ENCODE peak calls at places on chromosomes 13 and 19, in seven cellular contexts. Y, Q, W, L, I, D and N are unnamed samples.

GRCh38 chr19:2720777-2721569 is at the start of gene DIRAS1:
- DNase-seq in Y (no peak), Q (no peak), W (peak), L (no peak), I (no peak), D (no peak), N (no peak)

GRCh38 chr13:111409413-111409812 is 89.0 kb downstream of the TEX29 start:
- DNase-seq in Y (no peak), Q (no peak), W (no peak), L (no peak), I (no peak), D (no peak), N (no peak)

GRCh38 chr13:103282571-103283450 is 216.6 kb upstream of the SLC10A2 start:
- DNase-seq in Y (no peak), Q (no peak), W (peak), L (no peak), I (peak), D (peak), N (no peak)

GRCh38 chr13:100089633-100090032 is 740 bp downstream of the PCCA start:
- DNase-seq in Y (no peak), Q (peak), W (no peak), L (peak), I (peak), D (no peak), N (no peak)

GRCh38 chr19:33545209-33545981 is 23.8 kb upstream of the PEPD start:
- DNase-seq in Y (no peak), Q (no peak), W (no peak), L (no peak), I (no peak), D (no peak), N (no peak)

GRCh38 chr13:75986818-75987217 is 350.7 kb downstream of the LMO7 start:
- DNase-seq in Y (no peak), Q (peak), W (no peak), L (no peak), I (no peak), D (no peak), N (no peak)

GRCh38 chr19:51439021-51439465 is 19.2 kb downstream of the SIGLEC8 start:
- DNase-seq in Y (no peak), Q (no peak), W (peak), L (peak), I (peak), D (no peak), N (no peak)

GRCh38 chr19:23957660-23958281 is 43.1 kb downstream of the ZNF726 start:
- DNase-seq in Y (no peak), Q (no peak), W (no peak), L (no peak), I (peak), D (no peak), N (no peak)

GRCh38 chr13:99704390-99704789 is 203.1 kb downstream of the TM9SF2 start:
- DNase-seq in Y (no peak), Q (no peak), W (no peak), L (no peak), I (no peak), D (no peak), N (no peak)

GRCh38 chr19:478236-478888 is 17.5 kb upstream of the SHC2 start:
- DNase-seq in Y (no peak), Q (no peak), W (no peak), L (no peak), I (no peak), D (no peak), N (no peak)

GRCh38 chr13:100533588-100534041 is 55.0 kb downstream of the GGACT start:
- DNase-seq in Y (no peak), Q (no peak), W (no peak), L (no peak), I (no peak), D (no peak), N (peak)

GRCh38 chr13:101575591-101575990 is 123.1 kb downstream of the ITGBL1 start:
- DNase-seq in Y (no peak), Q (no peak), W (no peak), L (no peak), I (no peak), D (no peak), N (no peak)

GRCh38 chr19:14434157-14434501 is 1.0 kb downstream of the PKN1 start:
- DNase-seq in Y (no peak), Q (no peak), W (no peak), L (no peak), I (no peak), D (no peak), N (no peak)
- TF ChIP-seq CTCF in Y (no peak), Q (no peak), W (no peak), L (no peak), I (no peak), D (no peak), N (no peak)

GRCh38 chr19:49891393-49891792 is 5.3 kb downstream of the IL4I1 start:
- DNase-seq in Y (no peak), Q (no peak), W (no peak), L (no peak), I (no peak), D (no peak), N (no peak)

GRCh38 chr19:49892716-49893115 is 4.0 kb downstream of the IL4I1 start:
- DNase-seq in Y (no peak), Q (no peak), W (no peak), L (no peak), I (no peak), D (no peak), N (no peak)

GRCh38 chr19:49889038-49889686 is 7.5 kb downstream of the IL4I1 start:
- DNase-seq in Y (no peak), Q (no peak), W (no peak), L (no peak), I (no peak), D (no peak), N (no peak)

GRCh38 chr19:49889687-49890348 is 6.9 kb downstream of the IL4I1 start:
- DNase-seq in Y (no peak), Q (peak), W (peak), L (peak), I (peak), D (peak), N (no peak)

DNA sequence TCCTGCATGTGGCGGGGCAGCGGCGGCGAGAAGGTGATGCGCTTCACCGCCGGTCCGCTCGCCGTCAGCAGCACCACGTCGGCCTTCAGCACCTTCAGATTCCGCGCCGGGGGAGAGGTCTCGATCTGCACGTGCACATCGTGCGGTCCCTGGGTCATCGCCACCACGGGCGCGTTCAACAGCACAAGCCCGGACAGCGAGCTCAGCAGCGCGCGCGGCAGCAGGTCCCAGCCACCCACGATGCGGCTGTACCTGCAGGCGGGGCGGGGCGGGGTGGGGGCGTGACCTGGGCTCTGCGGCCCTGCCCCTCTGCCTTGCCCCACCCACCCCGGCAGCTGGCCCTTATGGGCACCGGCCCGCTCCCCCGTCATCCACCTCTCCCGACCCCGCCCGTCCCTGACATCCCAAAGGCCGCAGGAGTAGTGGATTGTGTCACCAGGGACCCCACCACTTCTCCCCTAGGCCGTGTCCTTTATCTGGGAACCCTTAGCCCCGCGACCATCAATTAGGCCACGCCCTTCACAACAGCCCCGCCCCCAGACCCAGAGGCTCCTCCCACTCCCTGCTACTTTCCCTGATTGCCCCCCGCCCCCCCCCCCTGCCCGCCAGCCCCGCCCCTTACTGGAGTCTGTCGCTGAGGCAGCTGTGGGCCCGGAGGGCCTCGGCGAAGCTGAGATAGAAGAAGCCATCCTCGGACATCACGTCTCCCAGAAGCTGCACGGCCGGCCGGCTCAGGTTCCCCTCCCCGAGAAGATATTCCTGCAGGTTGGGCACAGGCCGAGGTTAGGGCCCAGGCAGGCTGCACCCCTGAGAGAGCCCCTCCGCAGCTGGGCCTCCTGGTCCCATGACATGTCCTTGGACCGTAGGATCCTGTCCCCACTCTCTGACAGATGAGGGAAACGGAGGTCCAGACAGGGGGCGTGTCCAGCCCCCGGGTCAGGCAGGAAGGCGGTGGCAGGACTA is 6.1 kb downstream of the IL4I1 start:
- DNase-seq in Y (no peak), Q (peak), W (peak), L (peak), I (no peak), D (peak), N (no peak)
- TF ChIP-seq CTCF in Y (no peak), Q (no peak), W (peak), L (peak), I (no peak), D (peak), N (peak)

GRCh38 chr13:81929988-81930387 is 1589.1 kb upstream of the SPRY2 start:
- DNase-seq in Y (no peak), Q (no peak), W (peak), L (no peak), I (peak), D (no peak), N (no peak)

GRCh38 chr13:81927347-81927746 is 1586.4 kb upstream of the SPRY2 start:
- DNase-seq in Y (no peak), Q (no peak), W (peak), L (no peak), I (peak), D (no peak), N (no peak)
- TF ChIP-seq CTCF in Y (no peak), Q (no peak), W (no peak), L (no peak), I (peak), D (no peak), N (peak)

GRCh38 chr13:107867701-107868661 is 347.4 kb downstream of the LIG4 start:
- DNase-seq in Y (no peak), Q (no peak), W (peak), L (no peak), I (peak), D (no peak), N (peak)
- TF ChIP-seq CTCF in Y (no peak), Q (peak), W (peak), L (no peak), I (peak), D (peak), N (peak)

GRCh38 chr13:30905932-30906383 is at the start of gene MEDAG:
- DNase-seq in Y (peak), Q (no peak), W (no peak), L (no peak), I (peak), D (no peak), N (no peak)

GRCh38 chr13:30900952-30901749 is 4.9 kb upstream of the MEDAG start:
- DNase-seq in Y (no peak), Q (no peak), W (no peak), L (no peak), I (no peak), D (no peak), N (no peak)

GRCh38 chr13:30907167-30907761 is 1.2 kb downstream of the MEDAG start:
- DNase-seq in Y (no peak), Q (no peak), W (no peak), L (no peak), I (peak), D (no peak), N (no peak)

GRCh38 chr13:30906411-30906990 is 430 bp downstream of the MEDAG start:
- DNase-seq in Y (no peak), Q (no peak), W (peak), L (no peak), I (peak), D (no peak), N (no peak)

DNA sequence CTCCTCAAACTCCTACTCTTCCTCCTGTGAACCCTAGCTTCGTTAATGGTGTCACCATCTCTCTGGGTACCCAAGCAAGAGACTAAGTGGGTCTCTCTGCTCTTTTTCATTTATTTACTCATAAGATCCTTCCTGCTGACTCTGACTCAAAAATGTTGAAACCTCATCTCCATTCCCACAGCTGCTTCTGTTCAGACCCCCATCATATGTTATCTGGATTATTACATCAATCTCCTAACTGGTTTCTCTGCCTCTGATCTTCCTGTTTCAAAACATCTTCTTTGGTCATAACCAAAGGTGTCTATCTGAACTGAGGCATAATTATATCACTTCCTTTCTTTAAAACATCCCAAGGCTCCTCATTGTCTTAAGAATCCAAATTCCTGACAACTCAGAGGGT is 2.0 kb upstream of the MEDAG start:
- DNase-seq in Y (no peak), Q (no peak), W (no peak), L (no peak), I (peak), D (no peak), N (no peak)
- TF ChIP-seq CTCF in Y (no peak), Q (no peak), W (no peak), L (no peak), I (no peak), D (no peak), N (no peak)

GRCh38 chr13:30808600-30808999 is 73.3 kb downstream of the ALOX5AP start:
- DNase-seq in Y (no peak), Q (no peak), W (no peak), L (no peak), I (peak), D (no peak), N (no peak)
- TF ChIP-seq CTCF in Y (no peak), Q (peak), W (no peak), L (no peak), I (peak), D (no peak), N (peak)

DNA sequence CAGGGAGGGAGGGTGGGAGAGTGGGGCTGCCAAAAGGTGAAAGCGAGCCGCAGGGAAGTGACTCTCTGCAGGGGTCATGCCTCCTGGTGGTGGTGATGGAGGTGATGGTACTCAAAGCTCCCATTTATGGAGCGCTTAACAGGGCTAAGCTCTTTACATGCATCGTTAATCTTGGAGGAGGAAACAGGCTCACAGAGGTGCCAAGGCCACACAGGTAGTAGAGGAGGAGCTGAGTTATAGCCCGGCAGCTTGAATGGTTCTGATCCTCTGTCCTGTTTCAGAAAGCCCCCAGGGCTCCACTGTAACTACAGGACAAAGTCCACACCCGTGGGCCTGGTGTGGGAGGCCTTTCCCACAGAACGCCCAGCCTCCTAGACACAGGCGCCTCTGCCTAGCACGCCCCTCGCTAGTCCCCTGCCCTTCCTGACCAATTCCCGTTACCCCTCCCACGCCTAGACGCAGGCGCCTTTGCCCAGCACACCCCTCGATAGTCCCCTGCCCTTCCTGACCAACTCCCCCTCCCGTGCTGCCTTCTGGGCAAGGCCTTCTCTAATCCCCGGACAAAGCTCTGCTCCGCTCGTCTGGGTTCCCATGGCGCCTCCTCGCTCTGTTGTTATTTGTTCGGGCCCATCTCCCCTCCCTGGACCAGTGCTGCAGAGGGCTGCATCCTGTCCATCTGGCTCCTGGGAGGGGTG is 10.8 kb downstream of the PPP1R37 start:
- DNase-seq in Y (no peak), Q (no peak), W (no peak), L (no peak), I (no peak), D (no peak), N (no peak)
- TF ChIP-seq CTCF in Y (no peak), Q (peak), W (no peak), L (no peak), I (peak), D (no peak), N (no peak)